ENCODE peak calls at places on chromosome 4, in nine cellular contexts. D, W, H, P, T, M, U, O and E are unnamed samples.

GRCh38 chr4:80611366-80611765 is 275.8 kb downstream of the CFAP299 start:
- DNase-seq in D (no peak), H (no peak), O (no peak), W (no peak), T (peak; percentile 64), P (no peak), U (no peak), M (no peak), E (no peak)

GRCh38 chr4:186642530-186642929 is 81.1 kb downstream of the FAT1 start:
- DNase-seq in W (no peak), O (no peak), H (no peak), M (no peak), T (peak; percentile 41), U (no peak), D (no peak), P (no peak), E (no peak)

GRCh38 chr4:76673361-76673760 is 224.6 kb downstream of the SOWAHB start:
- DNase-seq in D (no peak), U (no peak), O (no peak), M (no peak), T (no peak), W (no peak), P (no peak), H (no peak), E (no peak)

GRCh38 chr4:159012381-159012780 is 90.5 kb upstream of the RAPGEF2 start:
- DNase-seq in H (no peak), W (no peak), T (no peak), O (no peak), P (no peak), D (no peak), U (no peak), M (peak; percentile 36), E (no peak)

GRCh38 chr4:102324725-102325124 is 20.6 kb downstream of the SLC39A8 start:
- DNase-seq in H (no peak), O (no peak), W (no peak), U (no peak), D (no peak), P (no peak), M (no peak), T (no peak), E (no peak)

GRCh38 chr4:123110685-123111084 is 188.3 kb upstream of the NUDT6 start:
- DNase-seq in P (no peak), T (no peak), U (no peak), M (no peak), H (no peak), O (no peak), D (no peak), W (no peak), E (no peak)

GRCh38 chr4:24686866-24687672 is 102.7 kb upstream of the DHX15 start:
- DNase-seq in M (peak; percentile 7), O (no peak), D (no peak), U (no peak), T (no peak), P (peak; percentile 18), H (no peak), W (no peak), E (no peak)

GRCh38 chr4:27692868-27693634 is 832.4 kb downstream of the STIM2 start:
- DNase-seq in H (no peak), O (no peak), D (no peak), T (no peak), W (no peak), U (no peak), P (no peak), M (no peak), E (no peak)

GRCh38 chr4:88516746-88517145 is 6.8 kb downstream of the PYURF start:
- DNase-seq in H (no peak), U (no peak), D (no peak), W (no peak), M (no peak), O (no peak), T (no peak), P (no peak), E (no peak)

GRCh38 chr4:98663226-98664006 is 5.0 kb upstream of the TSPAN5 start:
- DNase-seq in U (no peak), W (no peak), M (no peak), O (peak; percentile 12), P (no peak), H (no peak), D (no peak), T (no peak), E (no peak)

GRCh38 chr4:127210877-127211276 is 421.9 kb upstream of the INTU start:
- DNase-seq in P (no peak), W (no peak), D (no peak), M (no peak), H (no peak), O (no peak), U (no peak), T (no peak), E (no peak)

GRCh38 chr4:52915131-52915645 is 53.1 kb downstream of the RASL11B start:
- DNase-seq in W (no peak), H (no peak), U (no peak), M (no peak), T (no peak), P (no peak), D (no peak), O (no peak), E (no peak)

GRCh38 chr4:16150716-16151115 is 66.9 kb upstream of the PROM1 start:
- DNase-seq in O (no peak), T (peak; percentile 50), P (no peak), W (no peak), M (no peak), H (no peak), U (no peak), D (no peak), E (no peak)

GRCh38 chr4:169201144-169202124 is 69.3 kb downstream of the SH3RF1 start:
- DNase-seq in O (no peak), W (no peak), M (no peak), T (no peak), U (no peak), P (no peak), D (no peak), H (no peak), E (no peak)

GRCh38 chr4:175421506-175421905 is 390.6 kb downstream of the GPM6A start:
- DNase-seq in P (no peak), M (peak; percentile 68), O (no peak), D (no peak), H (no peak), T (peak; percentile 22), W (no peak), U (no peak), E (no peak)

GRCh38 chr4:54958236-54958635 is 167.2 kb downstream of the KDR start:
- DNase-seq in M (peak; percentile 93), T (no peak), W (no peak), U (no peak), P (no peak), O (no peak), H (no peak), D (no peak), E (no peak)

GRCh38 chr4:121720109-121720508 is 23.3 kb upstream of the ANXA5 start:
- DNase-seq in M (no peak), U (no peak), W (no peak), H (no peak), P (no peak), O (no peak), T (peak; percentile 27), D (no peak), E (no peak)

GRCh38 chr4:159047478-159048165 is 55.3 kb upstream of the RAPGEF2 start:
- DNase-seq in D (no peak), M (peak; percentile 86), O (no peak), H (no peak), W (no peak), P (no peak), U (no peak), T (no peak), E (no peak)

GRCh38 chr4:84952004-84952403 is 14.5 kb downstream of the WDFY3 start:
- DNase-seq in D (no peak), T (no peak), P (no peak), O (no peak), W (no peak), M (peak; percentile 51), H (no peak), U (no peak), E (no peak)

GRCh38 chr4:165784672-165785071 is 88.4 kb upstream of the TLL1 start:
- DNase-seq in P (no peak), O (no peak), M (no peak), T (no peak), H (no peak), U (no peak), D (peak; percentile 76), W (no peak), E (no peak)

GRCh38 chr4:153519677-153520076 is 53.5 kb downstream of the TMEM131L start:
- DNase-seq in M (no peak), W (no peak), T (no peak), P (no peak), H (no peak), O (no peak), U (no peak), D (no peak), E (no peak)

GRCh38 chr4:185020293-185020808 is 2.1 kb downstream of the HELT start:
- DNase-seq in W (peak; percentile 78), O (no peak), T (no peak), M (no peak), P (no peak), U (no peak), D (no peak), H (no peak), E (no peak)

GRCh38 chr4:22942920-22943559 is 250.3 kb downstream of the GBA3 start:
- DNase-seq in H (no peak), U (no peak), W (no peak), T (no peak), P (no peak), M (no peak), D (no peak), O (no peak), E (no peak)

GRCh38 chr4:139416073-139416673 is 37.7 kb upstream of the RAB33B start:
- DNase-seq in W (no peak), O (no peak), H (no peak), T (peak; percentile 36), P (no peak), U (no peak), D (no peak), M (peak; percentile 16), E (no peak)

GRCh38 chr4:161650812-161651211 is 513.0 kb downstream of the FSTL5 start:
- DNase-seq in W (no peak), T (no peak), H (no peak), M (no peak), O (no peak), U (no peak), P (no peak), D (no peak), E (no peak)

GRCh38 chr4:118712872-118713271 is 27.7 kb downstream of the METTL14 start:
- DNase-seq in T (no peak), U (no peak), O (no peak), M (peak; percentile 56), D (no peak), H (no peak), P (no peak), W (no peak), E (no peak)

GRCh38 chr4:121668368-121669162 is 28.2 kb downstream of the ANXA5 start:
- DNase-seq in M (peak; percentile 94), T (no peak), U (no peak), D (no peak), H (no peak), W (no peak), O (no peak), P (no peak), E (no peak)

GRCh38 chr4:80709082-80709869 is 321.2 kb upstream of the BMP3 start:
- DNase-seq in W (no peak), U (no peak), O (no peak), H (no peak), M (no peak), P (no peak), D (no peak), T (no peak), E (no peak)

GRCh38 chr4:28179126-28179525 is 1318.5 kb downstream of the STIM2 start:
- DNase-seq in D (no peak), W (no peak), U (no peak), O (no peak), H (no peak), T (no peak), M (no peak), P (no peak), E (no peak)

GRCh38 chr4:152246659-152247058 is 289.2 kb downstream of the FBXW7 start:
- DNase-seq in D (no peak), H (no peak), T (no peak), U (no peak), O (no peak), W (no peak), M (no peak), P (no peak), E (no peak)

GRCh38 chr4:7295917-7296660 is 103.8 kb downstream of the SORCS2 start:
- DNase-seq in D (no peak), U (peak; percentile 9), O (no peak), W (peak; percentile 85), T (peak; percentile 11), P (no peak), H (no peak), M (peak; percentile 19), E (no peak)